ENCODE peak calls at places on chromosomes 12 and 14, in five cellular contexts. One of them, this sample, is unnamed.

GRCh38 chr14:73996731-73997107 is 22.4 kb downstream of the ENTPD5 start:
- DNase-seq in HepG2: peak
- DNase-seq in K562: no peak
- DNase-seq in H1: no peak
- DNase-seq in GM12878: no peak
- DNase-seq in this sample: no peak

GRCh38 chr14:85554106-85554505 is 24.2 kb downstream of the FLRT2 start:
- DNase-seq in HepG2: peak
- DNase-seq in K562: no peak
- DNase-seq in H1: no peak
- DNase-seq in GM12878: no peak
- DNase-seq in this sample: no peak

GRCh38 chr14:61602733-61603077 is 92.6 kb upstream of the HIF1A start:
- DNase-seq in HepG2: peak
- DNase-seq in K562: no peak
- DNase-seq in H1: no peak
- DNase-seq in GM12878: no peak
- DNase-seq in this sample: no peak

GRCh38 chr14:21070083-21070609 is at the start of gene ARHGEF40:
- DNase-seq in HepG2: no peak
- DNase-seq in K562: peak
- DNase-seq in H1: no peak
- DNase-seq in GM12878: no peak
- DNase-seq in this sample: no peak

GRCh38 chr12:57456145-57456700 is 1.1 kb downstream of the INHBE start:
- DNase-seq in HepG2: peak
- DNase-seq in K562: no peak
- DNase-seq in H1: peak
- DNase-seq in GM12878: no peak
- DNase-seq in this sample: no peak

GRCh38 chr14:75977544-75977943 is 4.3 kb downstream of the TGFB3 start:
- DNase-seq in HepG2: no peak
- DNase-seq in K562: no peak
- DNase-seq in H1: no peak
- DNase-seq in GM12878: no peak
- DNase-seq in this sample: no peak

GRCh38 chr14:101024686-101025085 is 121.2 kb upstream of the RTL1 start:
- DNase-seq in HepG2: no peak
- DNase-seq in K562: no peak
- DNase-seq in H1: no peak
- DNase-seq in GM12878: no peak
- DNase-seq in this sample: no peak

GRCh38 chr12:48366131-48366530 is 15.4 kb upstream of the ZNF641 start:
- DNase-seq in HepG2: no peak
- DNase-seq in K562: no peak
- DNase-seq in H1: no peak
- DNase-seq in GM12878: no peak
- DNase-seq in this sample: no peak

GRCh38 chr12:61758661-61759060 is 501.5 kb upstream of the USP15 start:
- DNase-seq in HepG2: no peak
- DNase-seq in K562: no peak
- DNase-seq in H1: no peak
- DNase-seq in GM12878: no peak
- DNase-seq in this sample: no peak

GRCh38 chr14:68919129-68919927 is 59.8 kb downstream of the ACTN1 start:
- DNase-seq in HepG2: no peak
- DNase-seq in K562: no peak
- DNase-seq in H1: no peak
- DNase-seq in GM12878: no peak
- DNase-seq in this sample: no peak

GRCh38 chr12:14618990-14619389 is 51.3 kb upstream of the PLBD1 start:
- DNase-seq in HepG2: no peak
- DNase-seq in K562: no peak
- DNase-seq in H1: no peak
- DNase-seq in GM12878: no peak
- DNase-seq in this sample: no peak

GRCh38 chr14:84343637-84344036 is 1186.3 kb upstream of the FLRT2 start:
- DNase-seq in HepG2: no peak
- DNase-seq in K562: no peak
- DNase-seq in H1: no peak
- DNase-seq in GM12878: no peak
- DNase-seq in this sample: no peak

GRCh38 chr12:7479784-7480183 is 23.8 kb downstream of the CD163 start:
- DNase-seq in HepG2: no peak
- DNase-seq in K562: no peak
- DNase-seq in H1: no peak
- DNase-seq in GM12878: no peak
- DNase-seq in this sample: no peak

GRCh38 chr14:36652542-36653201 is 9.0 kb upstream of the PAX9 start:
- DNase-seq in HepG2: no peak
- DNase-seq in K562: no peak
- DNase-seq in H1: no peak
- DNase-seq in GM12878: no peak
- DNase-seq in this sample: no peak

GRCh38 chr12:47082963-47083621 is 3.3 kb upstream of the AMIGO2 start:
- DNase-seq in HepG2: no peak
- DNase-seq in K562: peak
- DNase-seq in H1: no peak
- DNase-seq in GM12878: no peak
- DNase-seq in this sample: no peak

GRCh38 chr12:127550271-127550670 is 716.7 kb upstream of the TMEM132C start:
- DNase-seq in HepG2: no peak
- DNase-seq in K562: no peak
- DNase-seq in H1: no peak
- DNase-seq in GM12878: no peak
- DNase-seq in this sample: no peak

GRCh38 chr12:46212108-46212982 is 56.5 kb downstream of the SLC38A1 start:
- DNase-seq in HepG2: no peak
- DNase-seq in K562: no peak
- DNase-seq in H1: no peak
- DNase-seq in GM12878: no peak
- DNase-seq in this sample: no peak

GRCh38 chr12:119512772-119513497 is 80.6 kb upstream of the TMEM233 start:
- DNase-seq in HepG2: peak
- DNase-seq in K562: peak
- DNase-seq in H1: peak
- DNase-seq in GM12878: no peak
- DNase-seq in this sample: no peak

GRCh38 chr14:28294834-28295440 is 471.6 kb upstream of the FOXG1 start:
- DNase-seq in HepG2: peak
- DNase-seq in K562: no peak
- DNase-seq in H1: no peak
- DNase-seq in GM12878: no peak
- DNase-seq in this sample: no peak

GRCh38 chr14:33165144-33165925 is 226.7 kb downstream of the NPAS3 start:
- DNase-seq in HepG2: no peak
- DNase-seq in K562: no peak
- DNase-seq in H1: no peak
- DNase-seq in GM12878: no peak
- DNase-seq in this sample: no peak

GRCh38 chr12:27094726-27095125 is 12.3 kb upstream of the C12orf71 start:
- DNase-seq in HepG2: no peak
- DNase-seq in K562: no peak
- DNase-seq in H1: no peak
- DNase-seq in GM12878: peak
- DNase-seq in this sample: no peak

GRCh38 chr12:92661269-92661668 is 41.5 kb upstream of the PLEKHG7 start:
- DNase-seq in HepG2: no peak
- DNase-seq in K562: no peak
- DNase-seq in H1: no peak
- DNase-seq in GM12878: no peak
- DNase-seq in this sample: no peak

GRCh38 chr12:30417697-30418231 is 277.9 kb downstream of the IPO8 start:
- DNase-seq in HepG2: no peak
- DNase-seq in K562: no peak
- DNase-seq in H1: no peak
- DNase-seq in GM12878: no peak
- DNase-seq in this sample: peak

GRCh38 chr14:26738571-26738970 is 140.7 kb upstream of the NOVA1 start:
- DNase-seq in HepG2: no peak
- DNase-seq in K562: no peak
- DNase-seq in H1: no peak
- DNase-seq in GM12878: no peak
- DNase-seq in this sample: no peak

GRCh38 chr14:28406181-28406580 is 360.4 kb upstream of the FOXG1 start:
- DNase-seq in HepG2: no peak
- DNase-seq in K562: no peak
- DNase-seq in H1: no peak
- DNase-seq in GM12878: no peak
- DNase-seq in this sample: no peak

GRCh38 chr12:12582895-12583303 is 20.2 kb upstream of the DUSP16 start:
- DNase-seq in HepG2: peak
- DNase-seq in K562: no peak
- DNase-seq in H1: no peak
- DNase-seq in GM12878: peak
- DNase-seq in this sample: no peak

GRCh38 chr14:30874999-30875787 is 834 bp downstream of the COCH start:
- DNase-seq in HepG2: no peak
- DNase-seq in K562: peak
- DNase-seq in H1: peak
- DNase-seq in GM12878: no peak
- DNase-seq in this sample: no peak

GRCh38 chr12:38985961-38986360 is 80.6 kb upstream of the CPNE8 start:
- DNase-seq in HepG2: no peak
- DNase-seq in K562: no peak
- DNase-seq in H1: no peak
- DNase-seq in GM12878: no peak
- DNase-seq in this sample: no peak

GRCh38 chr14:91996951-91997371 is 42.9 kb downstream of the TRIP11 start:
- DNase-seq in HepG2: peak
- DNase-seq in K562: peak
- DNase-seq in H1: no peak
- DNase-seq in GM12878: no peak
- DNase-seq in this sample: peak

GRCh38 chr12:132492522-132492921 is 2.6 kb downstream of the FBRSL1 start:
- DNase-seq in HepG2: no peak
- DNase-seq in K562: no peak
- DNase-seq in H1: no peak
- DNase-seq in GM12878: peak
- DNase-seq in this sample: no peak

GRCh38 chr14:68705741-68706283 is 87.1 kb downstream of the ZFP36L1 start:
- DNase-seq in HepG2: no peak
- DNase-seq in K562: no peak
- DNase-seq in H1: no peak
- DNase-seq in GM12878: no peak
- DNase-seq in this sample: no peak

GRCh38 chr12:106901276-106901675 is 54.4 kb upstream of the TMEM263 start:
- DNase-seq in HepG2: no peak
- DNase-seq in K562: no peak
- DNase-seq in H1: no peak
- DNase-seq in GM12878: no peak
- DNase-seq in this sample: no peak

GRCh38 chr12:111776836-111777344 is 10.2 kb downstream of the ALDH2 start:
- DNase-seq in HepG2: no peak
- DNase-seq in K562: no peak
- DNase-seq in H1: no peak
- DNase-seq in GM12878: no peak
- DNase-seq in this sample: no peak
- H3K4me2 ChIP-seq in HepG2: peak
- H3K4me2 ChIP-seq in K562: no peak
- H3K4me2 ChIP-seq in H1: no peak
- H3K4me2 ChIP-seq in GM12878: no peak
- H3K4me2 ChIP-seq in this sample: no peak

GRCh38 chr12:20798561-20798960 is 11.9 kb upstream of the SLCO1B3 start:
- DNase-seq in HepG2: peak
- DNase-seq in K562: no peak
- DNase-seq in H1: no peak
- DNase-seq in GM12878: no peak
- DNase-seq in this sample: peak

GRCh38 chr12:20801035-20801434 is 9.5 kb upstream of the SLCO1B3 start:
- DNase-seq in HepG2: no peak
- DNase-seq in K562: no peak
- DNase-seq in H1: no peak
- DNase-seq in GM12878: no peak
- DNase-seq in this sample: no peak

GRCh38 chr12:20805921-20806320 is 4.6 kb upstream of the SLCO1B3 start:
- DNase-seq in HepG2: no peak
- DNase-seq in K562: no peak
- DNase-seq in H1: no peak
- DNase-seq in GM12878: no peak
- DNase-seq in this sample: no peak

DNA sequence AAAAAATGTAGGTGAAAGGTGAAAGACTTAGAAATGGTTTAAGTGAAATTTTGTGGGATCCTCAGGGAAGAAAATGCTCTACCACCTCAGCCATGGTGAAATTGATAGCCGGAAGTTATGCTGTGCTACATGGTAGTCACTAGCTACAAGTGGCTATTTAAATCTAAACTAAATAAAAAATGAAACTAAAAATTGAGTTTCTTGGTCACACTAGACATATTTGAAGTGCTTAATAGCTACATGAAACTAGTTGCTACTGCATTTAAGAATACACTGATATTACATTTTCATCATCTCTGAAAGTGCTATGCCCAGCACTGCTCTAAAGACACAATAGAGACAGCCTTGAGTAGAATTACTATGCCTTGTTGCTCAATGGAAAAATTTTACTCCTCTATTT is 10.3 kb upstream of the SLCO1B3 start:
- DNase-seq in HepG2: no peak
- DNase-seq in K562: no peak
- DNase-seq in H1: no peak
- DNase-seq in GM12878: no peak
- DNase-seq in this sample: no peak
- TF ChIP-seq ATF3 in HepG2: no peak
- TF ChIP-seq ATF3 in K562: no peak
- TF ChIP-seq ATF3 in H1: no peak
- TF ChIP-seq ATF3 in GM12878: no peak
- TF ChIP-seq ATF3 in this sample: no peak

GRCh38 chr12:3728686-3729085 is 24.2 kb downstream of the CRACR2A start:
- DNase-seq in HepG2: no peak
- DNase-seq in K562: no peak
- DNase-seq in H1: no peak
- DNase-seq in GM12878: no peak
- DNase-seq in this sample: no peak
- TF ChIP-seq YY1 in HepG2: no peak
- TF ChIP-seq YY1 in K562: no peak
- TF ChIP-seq YY1 in H1: no peak
- TF ChIP-seq YY1 in GM12878: no peak
- TF ChIP-seq YY1 in this sample: no peak

GRCh38 chr12:121330692-121331091 is 21.5 kb downstream of the ANAPC5 start:
- DNase-seq in HepG2: no peak
- DNase-seq in K562: no peak
- DNase-seq in H1: no peak
- DNase-seq in GM12878: no peak
- DNase-seq in this sample: no peak
- H3K4me2 ChIP-seq in HepG2: no peak
- H3K4me2 ChIP-seq in K562: no peak
- H3K4me2 ChIP-seq in H1: no peak
- H3K4me2 ChIP-seq in GM12878: no peak
- H3K4me2 ChIP-seq in this sample: no peak

GRCh38 chr14:90562652-90563051 is 165.8 kb downstream of the CALM1 start:
- DNase-seq in HepG2: no peak
- DNase-seq in K562: no peak
- DNase-seq in H1: no peak
- DNase-seq in GM12878: no peak
- DNase-seq in this sample: no peak
- TF ChIP-seq ATF3 in HepG2: no peak
- TF ChIP-seq ATF3 in K562: no peak
- TF ChIP-seq ATF3 in H1: no peak
- TF ChIP-seq ATF3 in GM12878: no peak
- TF ChIP-seq ATF3 in this sample: no peak

This sample was measured in HCT116.